ENCODE peak calls at places on chromosomes 5 and 9, in nine cellular contexts. U is GM23248, E is BJ, F is AG10803, T is adrenal gland, K is AG04449, H is fibroblast of mammary gland, S is ovary, B is adipocyte. I is an unnamed sample.

GRCh38 chr5:175697846-175698245 is 40.0 kb downstream of the HRH2 start:
- DNase-seq in S (no peak), U (no peak), B (no peak), E (no peak), K (no peak), H (no peak), T (no peak), F (no peak), I (no peak)

GRCh38 chr9:135498381-135499126 is 1.9 kb upstream of the MRPS2 start:
- DNase-seq in T (no peak), U (no peak), E (no peak), S (peak; percentile 14), K (no peak), H (no peak), F (no peak), B (no peak), I (no peak)

GRCh38 chr9:116737137-116737546 is 50.0 kb downstream of the TRIM32 start:
- DNase-seq in B (peak; percentile 88), S (peak; percentile 59), K (peak; percentile 29), H (peak; percentile 68), F (peak; percentile 74), U (peak; percentile 92), E (no peak), T (peak; percentile 82), I (peak; percentile 5)

GRCh38 chr5:5979362-5979760 is 399.0 kb downstream of the MED10 start:
- DNase-seq in T (no peak), H (peak; percentile 87), F (peak; percentile 22), U (peak; percentile 41), S (peak; percentile 32), B (no peak), E (no peak), K (no peak), I (no peak)

GRCh38 chr5:111173476-111173875 is 50.7 kb upstream of the CAMK4 start:
- DNase-seq in U (no peak), E (no peak), K (no peak), H (peak; percentile 5), T (no peak), B (peak; percentile 77), S (no peak), F (no peak), I (no peak)

GRCh38 chr9:131282688-131283422 is 6.5 kb upstream of the FAM78A start:
- DNase-seq in H (no peak), T (no peak), S (no peak), B (peak; percentile 63), F (no peak), E (no peak), K (no peak), U (peak; percentile 42), I (no peak)

GRCh38 chr9:94011134-94011533 is 56.0 kb upstream of the BARX1 start:
- DNase-seq in S (peak; percentile 29), H (peak; percentile 7), T (peak; percentile 44), E (no peak), U (peak; percentile 66), B (peak; percentile 55), K (no peak), F (peak; percentile 18), I (no peak)

GRCh38 chr9:135555910-135556309 is 5.6 kb upstream of the PAEP start:
- DNase-seq in K (no peak), U (no peak), E (no peak), S (no peak), T (no peak), H (no peak), F (no peak), B (no peak), I (no peak)

GRCh38 chr9:84778537-84778936 is 109.0 kb downstream of the NTRK2 start:
- DNase-seq in H (no peak), E (no peak), S (no peak), T (no peak), U (no peak), B (no peak), K (no peak), F (no peak), I (no peak)

GRCh38 chr9:95461448-95462381 is 55.1 kb downstream of the PTCH1 start:
- DNase-seq in H (no peak), K (no peak), S (no peak), B (no peak), F (no peak), T (no peak), U (no peak), E (no peak), I (no peak)

GRCh38 chr9:95463145-95464060 is 53.4 kb downstream of the PTCH1 start:
- DNase-seq in U (no peak), S (no peak), E (no peak), K (no peak), T (no peak), B (no peak), H (no peak), F (no peak), I (no peak)

GRCh38 chr9:95460627-95461164 is 56.1 kb downstream of the PTCH1 start:
- DNase-seq in B (no peak), U (no peak), H (no peak), F (no peak), K (no peak), T (no peak), S (no peak), E (no peak), I (no peak)

GRCh38 chr9:95459867-95460626 is 56.7 kb downstream of the PTCH1 start:
- DNase-seq in S (no peak), F (no peak), U (no peak), K (no peak), B (no peak), T (no peak), E (no peak), H (no peak), I (no peak)

GRCh38 chr9:95462419-95463121 is 54.2 kb downstream of the PTCH1 start:
- DNase-seq in E (peak; percentile 53), H (peak; percentile 87), B (peak; percentile 76), S (peak; percentile 74), U (peak; percentile 73), K (peak; percentile 26), T (peak; percentile 35), F (peak; percentile 90), I (peak; percentile 89)
- H3K4me3 ChIP-seq in E (peak overlapping the region; percentile 17), H (peak overlapping the region; percentile 34), B (peak overlapping the region; percentile 67), S (no peak overlapping the region), U (peak overlapping the region; percentile 58), K (peak overlapping the region; percentile 44), T (no peak overlapping the region), F (peak overlapping the region; percentile 43), I (peak overlapping the region; percentile 28)

DNA sequence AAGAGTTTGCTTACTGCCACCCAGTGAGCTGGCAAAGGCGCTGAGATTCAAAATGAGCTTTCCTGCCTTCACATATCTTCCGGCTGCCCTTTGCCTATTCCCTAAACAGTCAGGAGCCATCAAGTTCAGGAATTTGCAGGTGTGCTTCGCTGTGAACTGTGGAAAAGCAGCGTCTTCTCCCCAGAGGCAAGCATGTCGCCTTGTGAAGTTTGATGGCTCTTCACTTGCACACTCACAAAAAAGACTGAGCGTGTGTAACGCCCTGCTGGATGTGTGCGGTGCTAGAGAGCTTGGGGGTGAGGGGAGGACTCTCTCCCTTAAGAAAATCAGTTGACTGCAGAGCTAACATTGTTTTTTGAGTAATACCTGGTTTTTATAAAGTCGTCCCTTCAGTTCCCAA is 288.7 kb downstream of the DOCK8 start:
- DNase-seq in E (no peak), S (no peak), T (no peak), H (no peak), F (no peak), U (no peak), K (no peak), B (no peak), I (no peak)
- H3K4me3 ChIP-seq in E (no peak overlapping the region), S (peak overlapping the region; percentile 49), T (peak overlapping the region; percentile 90), H (no peak overlapping the region), F (no peak overlapping the region), U (no peak overlapping the region), K (no peak overlapping the region), B (no peak overlapping the region), I (no peak overlapping the region)

DNA sequence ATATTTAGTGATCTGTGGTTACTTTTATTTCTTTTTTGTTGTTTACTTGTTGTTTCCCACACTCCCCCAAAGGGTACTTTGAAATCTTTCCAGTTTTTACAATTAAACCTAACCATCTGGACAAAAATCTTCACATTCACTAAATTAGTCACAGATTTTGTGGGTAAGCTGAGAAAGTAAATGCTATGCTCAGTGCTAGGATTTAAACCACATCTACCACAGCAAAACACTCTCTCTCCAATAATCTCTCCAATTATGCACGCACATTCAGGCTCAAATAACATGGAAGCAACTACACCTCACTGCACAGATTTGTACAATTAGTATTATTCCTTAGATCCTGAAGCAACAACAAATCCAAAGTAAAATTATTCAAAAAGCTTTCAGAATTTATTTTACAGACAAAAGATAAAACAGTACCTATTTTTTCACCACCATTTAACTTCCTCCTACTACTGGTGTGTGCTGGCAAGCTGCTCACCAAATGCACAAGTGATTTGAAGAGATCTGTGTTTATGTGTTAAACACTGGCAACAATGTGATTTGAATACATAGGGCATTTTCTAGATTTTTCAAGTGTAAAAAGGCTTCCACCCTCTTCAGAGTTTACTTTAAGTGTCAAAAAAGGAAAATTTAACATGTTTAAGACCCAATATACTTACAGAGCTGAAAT is 16.6 kb downstream of the ZNF608 start:
- DNase-seq in B (peak; percentile 17), E (no peak), F (peak; percentile 79), S (no peak), H (no peak), U (peak; percentile 35), K (no peak), T (no peak), I (no peak)
- H3K4me3 ChIP-seq in B (no peak overlapping the region), E (no peak overlapping the region), F (no peak overlapping the region), S (no peak overlapping the region), H (no peak overlapping the region), U (no peak overlapping the region), K (no peak overlapping the region), T (no peak overlapping the region), I (peak overlapping the region; percentile 12)

DNA sequence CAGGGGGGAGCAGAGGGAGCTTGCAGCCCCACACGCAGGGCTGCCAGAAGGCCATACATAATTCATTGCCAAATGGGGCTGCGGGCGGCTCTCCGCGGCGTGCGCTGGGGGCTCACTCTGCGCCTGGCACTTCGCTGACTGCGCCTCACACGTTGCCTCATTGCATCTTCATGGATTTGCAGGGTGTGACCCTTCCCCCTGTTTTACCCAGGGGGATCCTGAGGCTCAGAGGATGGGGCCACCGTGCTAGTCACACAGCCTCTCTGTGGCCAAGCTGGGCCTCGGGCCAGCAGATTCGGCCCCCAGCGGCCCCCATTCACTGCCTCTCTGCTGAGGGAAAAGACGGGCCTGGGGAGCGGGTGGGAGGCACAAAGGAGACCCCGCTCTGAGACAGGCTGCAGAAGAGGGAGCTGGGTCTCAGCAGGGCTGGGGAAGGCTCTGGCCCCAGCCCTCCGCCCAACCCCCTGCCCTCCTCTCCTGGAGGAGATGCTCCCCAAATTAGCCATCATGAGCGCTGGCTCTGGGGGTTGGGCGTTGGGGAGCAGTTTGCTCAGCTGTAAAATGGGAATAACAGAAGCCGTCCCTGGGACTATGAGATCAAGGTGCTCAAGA is 115.5 kb downstream of the C9orf50 start:
- DNase-seq in K (no peak), F (no peak), E (no peak), H (no peak), B (no peak), T (no peak), U (no peak), S (no peak), I (no peak)
- H3K4me3 ChIP-seq in K (no peak overlapping the region), F (no peak overlapping the region), E (no peak overlapping the region), H (no peak overlapping the region), B (no peak overlapping the region), T (no peak overlapping the region), U (no peak overlapping the region), S (no peak overlapping the region), I (no peak overlapping the region)

I was measured in GM12864.